ENCODE peak calls at places on chromosome 7, in six cellular contexts. L is glomerular endothelial cell, Z is IMR-90, X is Panc1, J is right cardiac atrium, C is KG1. Y is an unnamed sample.

GRCh38 chr7:1040790-1041189 is 3.6 kb upstream of the GPR146 start:
- DNase-seq in C (no peak), L (no peak), X (no peak), Z (peak), J (peak), Y (peak)

GRCh38 chr7:118918556-118918955 is 694.1 kb downstream of the ANKRD7 start:
- DNase-seq in L (no peak), J (no peak), X (peak), C (no peak), Z (peak), Y (no peak)

GRCh38 chr7:149773446-149774236 is at the start of gene ZNF467:
- DNase-seq in L (no peak), Z (no peak), J (peak), X (no peak), C (no peak), Y (peak)

GRCh38 chr7:43071604-43072003 is 40.8 kb upstream of the HECW1 start:
- DNase-seq in Z (peak), X (no peak), J (no peak), L (no peak), C (no peak), Y (peak)

GRCh38 chr7:69256634-69257081 is 341.6 kb upstream of the AUTS2 start:
- DNase-seq in C (no peak), J (peak), X (no peak), Z (no peak), L (no peak), Y (peak)

GRCh38 chr7:122803323-122803722 is 82.9 kb downstream of the CADPS2 start:
- DNase-seq in Z (no peak), X (no peak), J (no peak), L (peak), C (no peak), Y (peak)

GRCh38 chr7:105429746-105430612 is 41.3 kb upstream of the SRPK2 start:
- DNase-seq in J (no peak), C (peak), X (peak), L (no peak), Z (peak), Y (peak)

GRCh38 chr7:43764039-43764789 is 5.7 kb downstream of the BLVRA start:
- DNase-seq in L (no peak), X (no peak), J (peak), Z (no peak), C (no peak), Y (peak)

GRCh38 chr7:16365177-16365576 is 56.2 kb downstream of the CRPPA start:
- DNase-seq in L (no peak), J (no peak), C (no peak), Z (no peak), X (no peak), Y (no peak)

GRCh38 chr7:104655592-104655991 is 327.2 kb downstream of the LHFPL3 start:
- DNase-seq in C (no peak), Z (no peak), L (no peak), X (no peak), J (no peak), Y (no peak)

GRCh38 chr7:105776068-105776790 is 100.2 kb downstream of the ATXN7L1 start:
- DNase-seq in L (no peak), X (peak), C (no peak), J (no peak), Z (peak), Y (peak)

GRCh38 chr7:24702674-24703235 is 54.5 kb downstream of the GSDME start:
- DNase-seq in C (no peak), L (no peak), J (no peak), Z (peak), X (no peak), Y (no peak)

GRCh38 chr7:34758111-34758601 is 100.1 kb downstream of the NPSR1 start:
- DNase-seq in L (no peak), C (no peak), J (no peak), Z (no peak), X (no peak), Y (no peak)

GRCh38 chr7:67754651-67755050 is 758.0 kb downstream of the TYW1 start:
- DNase-seq in Z (no peak), J (no peak), X (no peak), C (no peak), L (no peak), Y (no peak)

GRCh38 chr7:133593561-133593960 is 340.7 kb downstream of the EXOC4 start:
- DNase-seq in J (no peak), L (no peak), X (no peak), Z (no peak), C (no peak), Y (no peak)

GRCh38 chr7:136278057-136278456 is 300.9 kb upstream of the MTPN start:
- DNase-seq in Z (no peak), X (no peak), J (no peak), C (no peak), L (no peak), Y (no peak)

GRCh38 chr7:75891815-75892411 is 13.1 kb downstream of the RHBDD2 start:
- DNase-seq in X (no peak), C (no peak), L (no peak), J (peak), Z (no peak), Y (no peak)

Y was measured in testis.